ENCODE peak calls at places on chromosomes 11 and 22, in seven cellular contexts. One of them, this sample, is unnamed.

GRCh38 chr11:11349870-11350325 is 3.2 kb downstream of the CSNK2A3 start:
- DNase-seq in NCI-H1694 treated with DMSO at 0.1 percent for 48 hours: no peak
- DNase-seq in left lobe of liver: no peak
- DNase-seq in aorta: no peak
- DNase-seq in fibroblast of villous mesenchyme: peak; percentile 90
- DNase-seq in Calu3: no peak
- DNase-seq in choroid plexus epithelial cell: peak; percentile 43
- DNase-seq in this sample: no peak

GRCh38 chr11:116505466-116506247 is 267.1 kb downstream of the BUD13 start:
- DNase-seq in NCI-H1694 treated with DMSO at 0.1 percent for 48 hours: peak; percentile 22
- DNase-seq in left lobe of liver: no peak
- DNase-seq in aorta: no peak
- DNase-seq in fibroblast of villous mesenchyme: no peak
- DNase-seq in Calu3: no peak
- DNase-seq in choroid plexus epithelial cell: no peak
- DNase-seq in this sample: no peak

GRCh38 chr11:77079666-77080065 is 12.9 kb downstream of the CAPN5 start:
- DNase-seq in NCI-H1694 treated with DMSO at 0.1 percent for 48 hours: no peak
- DNase-seq in left lobe of liver: no peak
- DNase-seq in aorta: no peak
- DNase-seq in fibroblast of villous mesenchyme: no peak
- DNase-seq in Calu3: no peak
- DNase-seq in choroid plexus epithelial cell: no peak
- DNase-seq in this sample: no peak

GRCh38 chr22:22697377-22698120 is 53.1 kb downstream of the GGTLC2 start:
- DNase-seq in NCI-H1694 treated with DMSO at 0.1 percent for 48 hours: no peak
- DNase-seq in left lobe of liver: no peak
- DNase-seq in aorta: no peak
- DNase-seq in fibroblast of villous mesenchyme: no peak
- DNase-seq in Calu3: no peak
- DNase-seq in choroid plexus epithelial cell: no peak
- DNase-seq in this sample: no peak

GRCh38 chr11:1513326-1514296 is 27.0 kb upstream of the MOB2 start:
- DNase-seq in NCI-H1694 treated with DMSO at 0.1 percent for 48 hours: no peak
- DNase-seq in left lobe of liver: no peak
- DNase-seq in aorta: peak; percentile 38
- DNase-seq in fibroblast of villous mesenchyme: no peak
- DNase-seq in Calu3: no peak
- DNase-seq in choroid plexus epithelial cell: no peak
- DNase-seq in this sample: no peak

GRCh38 chr22:25452116-25452700 is 112.3 kb upstream of the GRK3 start:
- DNase-seq in NCI-H1694 treated with DMSO at 0.1 percent for 48 hours: no peak
- DNase-seq in left lobe of liver: no peak
- DNase-seq in aorta: no peak
- DNase-seq in fibroblast of villous mesenchyme: no peak
- DNase-seq in Calu3: no peak
- DNase-seq in choroid plexus epithelial cell: no peak
- DNase-seq in this sample: no peak

GRCh38 chr11:34461215-34461614 is 22.5 kb downstream of the CAT start:
- DNase-seq in NCI-H1694 treated with DMSO at 0.1 percent for 48 hours: no peak
- DNase-seq in left lobe of liver: no peak
- DNase-seq in aorta: no peak
- DNase-seq in fibroblast of villous mesenchyme: no peak
- DNase-seq in Calu3: no peak
- DNase-seq in choroid plexus epithelial cell: no peak
- DNase-seq in this sample: no peak

GRCh38 chr11:129881570-129882170 is 13.7 kb downstream of the NFRKB start:
- DNase-seq in NCI-H1694 treated with DMSO at 0.1 percent for 48 hours: no peak
- DNase-seq in left lobe of liver: no peak
- DNase-seq in aorta: no peak
- DNase-seq in fibroblast of villous mesenchyme: peak; percentile 21
- DNase-seq in Calu3: peak; percentile 58
- DNase-seq in choroid plexus epithelial cell: peak; percentile 46
- DNase-seq in this sample: no peak

GRCh38 chr22:31625661-31626426 is 36.2 kb downstream of the PISD start:
- DNase-seq in NCI-H1694 treated with DMSO at 0.1 percent for 48 hours: peak; percentile 7
- DNase-seq in left lobe of liver: no peak
- DNase-seq in aorta: no peak
- DNase-seq in fibroblast of villous mesenchyme: peak; percentile 52
- DNase-seq in Calu3: no peak
- DNase-seq in choroid plexus epithelial cell: peak; percentile 49
- DNase-seq in this sample: no peak

GRCh38 chr11:124753207-124753606 is 1.2 kb upstream of the VSIG2 start:
- DNase-seq in NCI-H1694 treated with DMSO at 0.1 percent for 48 hours: no peak
- DNase-seq in left lobe of liver: no peak
- DNase-seq in aorta: no peak
- DNase-seq in fibroblast of villous mesenchyme: no peak
- DNase-seq in Calu3: no peak
- DNase-seq in choroid plexus epithelial cell: no peak
- DNase-seq in this sample: no peak

GRCh38 chr11:131833371-131833770 is 463.0 kb downstream of the NTM start:
- DNase-seq in NCI-H1694 treated with DMSO at 0.1 percent for 48 hours: no peak
- DNase-seq in left lobe of liver: no peak
- DNase-seq in aorta: no peak
- DNase-seq in fibroblast of villous mesenchyme: no peak
- DNase-seq in Calu3: no peak
- DNase-seq in choroid plexus epithelial cell: no peak
- DNase-seq in this sample: no peak

GRCh38 chr11:90235536-90235935 is 12.7 kb upstream of the CHORDC1 start:
- DNase-seq in NCI-H1694 treated with DMSO at 0.1 percent for 48 hours: no peak
- DNase-seq in left lobe of liver: no peak
- DNase-seq in aorta: no peak
- DNase-seq in fibroblast of villous mesenchyme: peak; percentile 52
- DNase-seq in Calu3: no peak
- DNase-seq in choroid plexus epithelial cell: no peak
- DNase-seq in this sample: no peak

GRCh38 chr11:844693-845644 is 2.3 kb downstream of the TSPAN4 start:
- DNase-seq in NCI-H1694 treated with DMSO at 0.1 percent for 48 hours: peak; percentile 59
- DNase-seq in left lobe of liver: peak; percentile 86
- DNase-seq in aorta: peak; percentile 96
- DNase-seq in fibroblast of villous mesenchyme: peak; percentile 97
- DNase-seq in Calu3: peak; percentile 62
- DNase-seq in choroid plexus epithelial cell: peak; percentile 95
- DNase-seq in this sample: peak; percentile 94

GRCh38 chr11:133938166-133938565 is 18.6 kb downstream of the IGSF9B start:
- DNase-seq in NCI-H1694 treated with DMSO at 0.1 percent for 48 hours: no peak
- DNase-seq in left lobe of liver: no peak
- DNase-seq in aorta: no peak
- DNase-seq in fibroblast of villous mesenchyme: no peak
- DNase-seq in Calu3: no peak
- DNase-seq in choroid plexus epithelial cell: no peak
- DNase-seq in this sample: no peak

GRCh38 chr11:124763156-124763947 is 1.3 kb upstream of the ESAM start:
- DNase-seq in NCI-H1694 treated with DMSO at 0.1 percent for 48 hours: peak; percentile 32
- DNase-seq in left lobe of liver: peak; percentile 80
- DNase-seq in aorta: peak; percentile 89
- DNase-seq in fibroblast of villous mesenchyme: peak; percentile 76
- DNase-seq in Calu3: peak; percentile 80
- DNase-seq in choroid plexus epithelial cell: peak; percentile 76
- DNase-seq in this sample: peak; percentile 95

GRCh38 chr11:14012836-14013235 is 50.3 kb downstream of the SPON1 start:
- DNase-seq in NCI-H1694 treated with DMSO at 0.1 percent for 48 hours: no peak
- DNase-seq in left lobe of liver: no peak
- DNase-seq in aorta: no peak
- DNase-seq in fibroblast of villous mesenchyme: no peak
- DNase-seq in Calu3: no peak
- DNase-seq in choroid plexus epithelial cell: no peak
- DNase-seq in this sample: no peak

GRCh38 chr22:49021097-49021925 is 806.4 kb downstream of the BRD1 start:
- DNase-seq in NCI-H1694 treated with DMSO at 0.1 percent for 48 hours: no peak
- DNase-seq in left lobe of liver: no peak
- DNase-seq in aorta: peak; percentile 45
- DNase-seq in fibroblast of villous mesenchyme: no peak
- DNase-seq in Calu3: no peak
- DNase-seq in choroid plexus epithelial cell: no peak
- DNase-seq in this sample: no peak

GRCh38 chr11:117722074-117722473 is 74.9 kb downstream of the DSCAML1 start:
- DNase-seq in NCI-H1694 treated with DMSO at 0.1 percent for 48 hours: no peak
- DNase-seq in left lobe of liver: no peak
- DNase-seq in aorta: no peak
- DNase-seq in fibroblast of villous mesenchyme: no peak
- DNase-seq in Calu3: no peak
- DNase-seq in choroid plexus epithelial cell: no peak
- DNase-seq in this sample: no peak

This sample was measured in Caki2.